ENCODE peak calls at places on chromosome 21, in eight cellular contexts. One of them, this sample, is unnamed.
A peak's percentile ranks its signal among the peaks of the same experiment; 100 is the strongest.

GRCh38 chr21:44930543-44930981 is 9.3 kb upstream of the SLX9 start:
- DNase-seq in cardiac muscle cell: no peak
- DNase-seq in frontal cortex: no peak
- DNase-seq in astrocyte: no peak
- DNase-seq in OCI-LY7: peak; percentile 47
- DNase-seq in GM12891: no peak
- DNase-seq in breast epithelium: no peak
- DNase-seq in H9: no peak
- DNase-seq in this sample: peak; percentile 85

GRCh38 chr21:37742532-37742931 is 173.7 kb downstream of the KCNJ6 start:
- DNase-seq in breast epithelium: no peak
- DNase-seq in OCI-LY7: peak; percentile 13
- DNase-seq in GM12891: no peak
- DNase-seq in frontal cortex: no peak
- DNase-seq in cardiac muscle cell: no peak
- DNase-seq in astrocyte: peak; percentile 21
- DNase-seq in H9: no peak
- DNase-seq in this sample: no peak

GRCh38 chr21:29718081-29718815 is 221.5 kb downstream of the GRIK1 start:
- DNase-seq in OCI-LY7: no peak
- DNase-seq in GM12891: no peak
- DNase-seq in H9: no peak
- DNase-seq in cardiac muscle cell: no peak
- DNase-seq in astrocyte: peak; percentile 14
- DNase-seq in breast epithelium: no peak
- DNase-seq in frontal cortex: no peak
- DNase-seq in this sample: no peak

GRCh38 chr21:32206631-32207030 is 72.2 kb downstream of the MIS18A start:
- DNase-seq in breast epithelium: no peak
- DNase-seq in astrocyte: no peak
- DNase-seq in OCI-LY7: no peak
- DNase-seq in cardiac muscle cell: no peak
- DNase-seq in H9: no peak
- DNase-seq in frontal cortex: no peak
- DNase-seq in GM12891: no peak
- DNase-seq in this sample: no peak

GRCh38 chr21:32869459-32869858 is 97.9 kb upstream of the PAXBP1 start:
- DNase-seq in astrocyte: no peak
- DNase-seq in GM12891: no peak
- DNase-seq in frontal cortex: no peak
- DNase-seq in OCI-LY7: no peak
- DNase-seq in breast epithelium: no peak
- DNase-seq in H9: no peak
- DNase-seq in cardiac muscle cell: no peak
- DNase-seq in this sample: no peak

GRCh38 chr21:43585924-43586411 is 73.3 kb downstream of the HSF2BP start:
- DNase-seq in GM12891: no peak
- DNase-seq in astrocyte: peak; percentile 100
- DNase-seq in frontal cortex: no peak
- DNase-seq in H9: peak; percentile 40
- DNase-seq in OCI-LY7: no peak
- DNase-seq in breast epithelium: peak; percentile 92
- DNase-seq in cardiac muscle cell: peak; percentile 35
- DNase-seq in this sample: no peak

GRCh38 chr21:33289199-33289819 is 23.1 kb downstream of the IL10RB start:
- DNase-seq in breast epithelium: no peak
- DNase-seq in GM12891: no peak
- DNase-seq in frontal cortex: no peak
- DNase-seq in astrocyte: peak; percentile 86
- DNase-seq in OCI-LY7: no peak
- DNase-seq in H9: no peak
- DNase-seq in cardiac muscle cell: no peak
- DNase-seq in this sample: no peak

GRCh38 chr21:24260751-24261150 is 1346.5 kb downstream of the MRPL39 start:
- DNase-seq in cardiac muscle cell: no peak
- DNase-seq in OCI-LY7: no peak
- DNase-seq in astrocyte: no peak
- DNase-seq in breast epithelium: no peak
- DNase-seq in H9: no peak
- DNase-seq in frontal cortex: no peak
- DNase-seq in GM12891: no peak
- DNase-seq in this sample: no peak

GRCh38 chr21:39109596-39110210 is 73.5 kb downstream of the PSMG1 start:
- DNase-seq in cardiac muscle cell: no peak
- DNase-seq in OCI-LY7: no peak
- DNase-seq in breast epithelium: no peak
- DNase-seq in frontal cortex: no peak
- DNase-seq in astrocyte: no peak
- DNase-seq in H9: no peak
- DNase-seq in GM12891: no peak
- DNase-seq in this sample: no peak

GRCh38 chr21:42169758-42170157 is 49.2 kb upstream of the ABCG1 start:
- DNase-seq in GM12891: no peak
- DNase-seq in cardiac muscle cell: no peak
- DNase-seq in frontal cortex: no peak
- DNase-seq in H9: no peak
- DNase-seq in breast epithelium: no peak
- DNase-seq in OCI-LY7: no peak
- DNase-seq in astrocyte: no peak
- DNase-seq in this sample: no peak

GRCh38 chr21:36994501-36995189 is 11.9 kb upstream of the RIPPLY3 start:
- DNase-seq in cardiac muscle cell: no peak
- DNase-seq in breast epithelium: no peak
- DNase-seq in OCI-LY7: no peak
- DNase-seq in frontal cortex: no peak
- DNase-seq in astrocyte: peak; percentile 15
- DNase-seq in GM12891: no peak
- DNase-seq in H9: peak; percentile 87
- DNase-seq in this sample: no peak

GRCh38 chr21:38958940-38959685 is 153.4 kb downstream of the ETS2 start:
- DNase-seq in cardiac muscle cell: no peak
- DNase-seq in OCI-LY7: no peak
- DNase-seq in frontal cortex: no peak
- DNase-seq in GM12891: no peak
- DNase-seq in H9: no peak
- DNase-seq in breast epithelium: no peak
- DNase-seq in astrocyte: peak; percentile 55
- DNase-seq in this sample: no peak

GRCh38 chr21:16455978-16456377 is 726.2 kb downstream of the USP25 start:
- DNase-seq in breast epithelium: no peak
- DNase-seq in GM12891: no peak
- DNase-seq in cardiac muscle cell: peak; percentile 25
- DNase-seq in OCI-LY7: no peak
- DNase-seq in frontal cortex: peak; percentile 8
- DNase-seq in astrocyte: peak; percentile 87
- DNase-seq in H9: no peak
- DNase-seq in this sample: no peak

GRCh38 chr21:18759751-18760161 is 356.2 kb upstream of the TMPRSS15 start:
- DNase-seq in cardiac muscle cell: no peak
- DNase-seq in astrocyte: no peak
- DNase-seq in breast epithelium: no peak
- DNase-seq in OCI-LY7: no peak
- DNase-seq in frontal cortex: no peak
- DNase-seq in GM12891: no peak
- DNase-seq in H9: no peak
- DNase-seq in this sample: no peak

GRCh38 chr21:15018382-15018781 is 46.4 kb downstream of the NRIP1 start:
- DNase-seq in frontal cortex: no peak
- DNase-seq in breast epithelium: no peak
- DNase-seq in astrocyte: no peak
- DNase-seq in GM12891: no peak
- DNase-seq in cardiac muscle cell: no peak
- DNase-seq in H9: no peak
- DNase-seq in OCI-LY7: no peak
- DNase-seq in this sample: no peak

GRCh38 chr21:38834725-38835124 is 29.0 kb downstream of the ETS2 start:
- DNase-seq in GM12891: no peak
- DNase-seq in breast epithelium: no peak
- DNase-seq in H9: no peak
- DNase-seq in cardiac muscle cell: no peak
- DNase-seq in frontal cortex: no peak
- DNase-seq in astrocyte: no peak
- DNase-seq in OCI-LY7: no peak
- DNase-seq in this sample: no peak

GRCh38 chr21:46056450-46056903 is 41.4 kb upstream of the COL6A2 start:
- DNase-seq in H9: peak; percentile 38
- DNase-seq in GM12891: no peak
- DNase-seq in cardiac muscle cell: peak; percentile 41
- DNase-seq in astrocyte: peak; percentile 87
- DNase-seq in breast epithelium: peak; percentile 69
- DNase-seq in OCI-LY7: no peak
- DNase-seq in frontal cortex: no peak
- DNase-seq in this sample: peak; percentile 78

GRCh38 chr21:44402323-44403105 is 49.1 kb downstream of the TRPM2 start:
- DNase-seq in cardiac muscle cell: no peak
- DNase-seq in frontal cortex: no peak
- DNase-seq in astrocyte: no peak
- DNase-seq in OCI-LY7: no peak
- DNase-seq in GM12891: no peak
- DNase-seq in breast epithelium: no peak
- DNase-seq in H9: peak; percentile 21
- DNase-seq in this sample: peak; percentile 64

GRCh38 chr21:36563301-36563926 is 83.5 kb upstream of the CLDN14 start:
- DNase-seq in cardiac muscle cell: no peak
- DNase-seq in astrocyte: no peak
- DNase-seq in GM12891: no peak
- DNase-seq in OCI-LY7: no peak
- DNase-seq in breast epithelium: no peak
- DNase-seq in H9: no peak
- DNase-seq in frontal cortex: no peak
- DNase-seq in this sample: no peak

GRCh38 chr21:28822882-28823335 is 169.8 kb downstream of the LTN1 start:
- DNase-seq in OCI-LY7: no peak
- DNase-seq in H9: no peak
- DNase-seq in cardiac muscle cell: no peak
- DNase-seq in frontal cortex: no peak
- DNase-seq in astrocyte: no peak
- DNase-seq in breast epithelium: no peak
- DNase-seq in GM12891: no peak
- DNase-seq in this sample: no peak

GRCh38 chr21:32806810-32807386 is 35.3 kb upstream of the PAXBP1 start:
- DNase-seq in GM12891: no peak
- DNase-seq in cardiac muscle cell: no peak
- DNase-seq in astrocyte: peak; percentile 13
- DNase-seq in frontal cortex: no peak
- DNase-seq in OCI-LY7: no peak
- DNase-seq in H9: no peak
- DNase-seq in breast epithelium: no peak
- DNase-seq in this sample: no peak

This sample was measured in left lung.